ENCODE peak calls at places on chromosomes 3 and 15, in five cellular contexts. W, N, X, K and M are unnamed samples.

GRCh38 chr15:60316961-60317360 is 80.8 kb downstream of the ANXA2 start:
- ATAC-seq in W (no peak), K (no peak), X (no peak), N (no peak), M (no peak)

GRCh38 chr3:64268926-64269325 is 43.7 kb upstream of the PRICKLE2 start:
- ATAC-seq in N (no peak), W (no peak), X (no peak), K (no peak), M (no peak)

GRCh38 chr15:101188517-101189340 is 63.1 kb downstream of the CHSY1 start:
- ATAC-seq in W (no peak), N (no peak), X (peak), K (peak), M (peak)

GRCh38 chr15:37824717-37825382 is 109.6 kb upstream of the TMCO5A start:
- ATAC-seq in K (peak), W (no peak), N (no peak), X (peak), M (no peak)

GRCh38 chr3:176950743-176951142 is 246.5 kb downstream of the TBL1XR1 start:
- ATAC-seq in W (no peak), K (no peak), N (no peak), X (no peak), M (no peak)

GRCh38 chr3:126102530-126102951 is 18.6 kb upstream of the SLC41A3 start:
- ATAC-seq in W (no peak), N (no peak), K (no peak), X (no peak), M (peak)

GRCh38 chr3:166444336-166444735 is 607.1 kb upstream of the BCHE start:
- ATAC-seq in N (no peak), K (no peak), X (no peak), W (no peak), M (no peak)

GRCh38 chr3:14137004-14137403 is 12.2 kb downstream of the TMEM43 start:
- ATAC-seq in X (no peak), W (no peak), K (no peak), N (no peak), M (no peak)

GRCh38 chr3:134029734-134030381 is at the start of gene SLCO2A1:
- ATAC-seq in N (no peak), X (no peak), W (peak), K (peak), M (peak)

GRCh38 chr3:137641879-137642278 is 122.2 kb upstream of the SOX14 start:
- ATAC-seq in N (no peak), K (no peak), W (no peak), X (no peak), M (no peak)

GRCh38 chr3:183212565-183212964 is 40.5 kb upstream of the B3GNT5 start:
- ATAC-seq in N (peak), K (peak), W (no peak), X (peak), M (peak)

GRCh38 chr3:115915061-115915460 is 291.8 kb downstream of the GAP43 start:
- ATAC-seq in X (no peak), K (no peak), N (no peak), W (no peak), M (no peak)

GRCh38 chr3:115691964-115692363 is 68.7 kb downstream of the GAP43 start:
- ATAC-seq in K (peak), W (no peak), N (no peak), X (no peak), M (peak)

GRCh38 chr3:98733778-98734281 is 29.3 kb upstream of the ST3GAL6 start:
- ATAC-seq in X (peak), K (peak), N (no peak), W (peak), M (no peak)

GRCh38 chr3:16372362-16373269 is 107.6 kb downstream of the OXNAD1 start:
- ATAC-seq in X (peak), N (no peak), K (peak), W (no peak), M (no peak)

GRCh38 chr3:46242120-46242519 is at the start of gene CCR3:
- ATAC-seq in K (no peak), N (no peak), X (peak), W (no peak), M (no peak)

GRCh38 chr3:46435327-46435726 is 28.3 kb downstream of the CCRL2 start:
- ATAC-seq in K (no peak), N (no peak), X (no peak), W (no peak), M (no peak)

GRCh38 chr15:57541805-57542504 is 49.7 kb upstream of the MYZAP start:
- ATAC-seq in W (peak), X (peak), N (peak), K (peak), M (peak)

GRCh38 chr3:43699864-43700263 is 9.1 kb downstream of the ABHD5 start:
- ATAC-seq in W (peak), N (peak), X (peak), K (no peak), M (no peak)

GRCh38 chr15:91908401-91908800 is 54.9 kb downstream of the SLCO3A1 start:
- ATAC-seq in N (no peak), W (no peak), K (no peak), X (no peak), M (no peak)

GRCh38 chr3:30625541-30626438 is 19.4 kb downstream of the TGFBR2 start:
- ATAC-seq in K (no peak), X (no peak), N (no peak), W (peak), M (peak)

GRCh38 chr15:24076090-24076784 is 389.1 kb upstream of the NDN start:
- ATAC-seq in N (no peak), K (no peak), X (no peak), W (no peak), M (no peak)

GRCh38 chr3:33277193-33277882 is at the start of gene FBXL2:
- ATAC-seq in N (peak), W (peak), K (peak), X (peak), M (peak)

GRCh38 chr15:55999635-56000034 is 6.2 kb upstream of the NEDD4 start:
- ATAC-seq in N (peak), W (no peak), K (no peak), X (no peak), M (no peak)

GRCh38 chr15:43488790-43489585 is 4.0 kb downstream of the TP53BP1 start:
- ATAC-seq in N (no peak), K (no peak), W (no peak), X (no peak), M (no peak)

GRCh38 chr3:158709666-158710083 is 22.6 kb downstream of the RARRES1 start:
- ATAC-seq in X (no peak), W (no peak), K (peak), N (peak), M (peak)

GRCh38 chr3:65996605-65997004 is 42.1 kb downstream of the MAGI1 start:
- ATAC-seq in W (no peak), X (no peak), K (peak), N (no peak), M (no peak)

GRCh38 chr3:157133434-157134320 is 26.3 kb downstream of the CCNL1 start:
- ATAC-seq in X (no peak), W (no peak), K (no peak), N (no peak), M (no peak)

GRCh38 chr3:47629770-47630169 is 51.1 kb upstream of the CSPG5 start:
- ATAC-seq in K (no peak), N (no peak), W (no peak), X (no peak), M (no peak)

GRCh38 chr3:146818301-146818700 is 213.2 kb upstream of the PLSCR5 start:
- ATAC-seq in N (no peak), W (no peak), X (no peak), K (no peak), M (no peak)

GRCh38 chr3:50267280-50267913 is 1.6 kb upstream of the SEMA3B start:
- ATAC-seq in K (peak), N (peak), W (no peak), X (no peak), M (peak)

GRCh38 chr15:38257676-38258075 is 5.0 kb downstream of the SPRED1 start:
- ATAC-seq in W (no peak), X (no peak), N (no peak), K (no peak), M (no peak)

GRCh38 chr3:32422943-32423342 is 31.3 kb downstream of the CMTM7 start:
- ATAC-seq in N (no peak), X (peak), K (no peak), W (no peak), M (no peak)

GRCh38 chr3:188689101-188689574 is 482.6 kb upstream of the TPRG1 start:
- ATAC-seq in K (peak), X (no peak), W (no peak), N (no peak), M (peak)

GRCh38 chr15:73617310-73617709 is 15.9 kb downstream of the NPTN start:
- ATAC-seq in W (no peak), N (no peak), K (no peak), X (no peak), M (no peak)
- TF ChIP-seq POLR2AphosphoS5 in W (no peak), N (no peak), K (no peak), X (no peak), M (no peak)

DNA sequence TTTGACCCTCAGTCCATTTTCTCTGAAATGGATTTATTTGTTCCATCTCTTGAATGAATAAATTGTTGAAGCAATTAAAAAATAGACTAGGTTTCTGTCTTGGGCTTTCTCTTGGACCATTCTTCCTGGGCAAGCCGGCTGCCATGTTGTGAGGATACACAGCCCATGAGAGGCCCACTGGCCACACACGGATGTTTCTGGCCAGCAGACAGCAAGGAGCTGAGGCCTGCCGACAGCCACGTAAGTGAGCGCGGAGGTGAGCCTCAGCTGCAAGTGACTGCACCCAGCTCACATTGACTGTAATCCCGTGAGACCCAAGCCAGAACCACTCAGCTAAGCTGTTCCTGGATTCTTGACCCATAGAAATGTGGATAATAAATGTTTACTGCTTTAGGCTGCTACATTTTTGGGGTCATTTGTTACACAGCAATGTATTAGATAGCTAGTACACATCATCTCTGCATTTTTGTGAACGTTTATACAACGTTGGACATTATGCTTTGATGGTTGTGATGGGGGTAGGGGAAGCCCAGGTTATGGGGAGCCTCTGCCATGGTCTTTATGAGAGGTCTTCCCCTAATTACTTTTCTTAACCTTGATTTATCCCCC is 22.8 kb downstream of the IDH3A start:
- ATAC-seq in N (no peak), X (no peak), K (no peak), W (no peak), M (no peak)
- H3K27ac ChIP-seq in N (no peak), X (peak), K (no peak), W (no peak), M (no peak)

GRCh38 chr15:69161878-69162213 is 1.4 kb downstream of the GLCE start:
- ATAC-seq in N (no peak), W (peak), K (no peak), X (no peak), M (no peak)

GRCh38 chr15:69159805-69160140 is 662 bp upstream of the GLCE start:
- ATAC-seq in N (no peak), K (no peak), X (no peak), W (no peak), M (no peak)

GRCh38 chr15:69160976-69161877 is 792 bp downstream of the GLCE start:
- ATAC-seq in K (peak), X (peak), N (peak), W (peak), M (no peak)

GRCh38 chr15:69158843-69159240 is 1.6 kb upstream of the GLCE start:
- ATAC-seq in K (no peak), N (no peak), W (no peak), X (no peak), M (no peak)

DNA sequence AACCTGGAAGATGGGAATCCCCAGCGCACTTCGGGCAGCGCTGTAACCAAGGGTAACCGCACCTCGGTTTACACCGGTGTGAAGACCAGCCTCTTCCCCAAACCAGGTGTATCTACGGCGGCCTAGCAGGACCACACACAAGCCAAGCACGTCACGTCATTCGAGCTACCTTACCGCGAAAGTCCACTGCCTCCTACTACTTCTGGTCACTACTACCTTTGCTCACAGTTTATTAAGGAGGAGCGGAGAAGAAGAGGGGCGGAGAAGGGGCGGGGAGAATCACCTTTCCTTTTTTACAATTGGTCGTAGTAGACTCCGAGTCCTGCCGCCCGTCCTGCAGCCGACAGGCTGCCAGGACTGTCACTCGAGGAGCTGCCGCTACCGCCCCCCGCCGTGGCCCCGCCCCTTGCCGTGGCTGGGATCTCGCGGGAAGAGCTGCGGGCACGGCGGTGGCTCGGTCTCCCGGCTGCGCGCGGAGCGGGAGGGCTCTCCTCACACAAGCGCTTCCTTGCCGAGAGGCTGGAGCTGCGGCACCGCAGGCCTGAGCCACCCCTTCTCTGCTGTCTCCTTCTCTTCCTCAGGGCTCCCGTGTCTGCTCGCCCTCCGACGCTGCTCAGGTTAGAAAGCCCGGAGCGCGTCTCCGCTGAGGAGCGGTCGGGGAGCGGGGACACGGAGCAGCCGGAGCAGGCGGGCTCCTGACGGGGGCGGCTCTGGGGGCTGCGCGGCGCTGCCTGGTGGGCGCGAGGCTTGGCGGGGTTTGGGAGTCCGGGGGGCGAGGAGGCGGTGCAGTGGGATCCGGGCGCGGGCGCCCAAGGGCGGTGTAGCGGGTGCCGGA is at the start of gene GLCE:
- ATAC-seq in W (peak), N (peak), K (peak), X (peak), M (peak)
- TF ChIP-seq EP300 in W (no peak), N (no peak), K (no peak), X (no peak), M (no peak)

GRCh38 chr15:84772467-84772866 is 24.1 kb downstream of the ZNF592 start:
- ATAC-seq in X (no peak), W (no peak), K (no peak), N (no peak), M (no peak)
- TF ChIP-seq POLR2AphosphoS5 in X (no peak), W (no peak), K (no peak), N (no peak), M (no peak)

GRCh38 chr15:64013179-64014043 is 32.9 kb downstream of the DAPK2 start:
- ATAC-seq in K (no peak), W (no peak), N (no peak), X (no peak), M (no peak)
- H3K27ac ChIP-seq in K (peak), W (no peak), N (no peak), X (no peak), M (no peak)

GRCh38 chr3:71208273-71209095 is 375.0 kb downstream of the FOXP1 start:
- ATAC-seq in K (no peak), X (no peak), W (peak), N (peak), M (no peak)
- TF ChIP-seq EP300 in K (no peak), X (no peak), W (peak), N (peak), M (no peak)